ENCODE peak calls at places on chromosomes 1 and 21, in six cellular contexts. One of them, this sample, is unnamed.

GRCh38 chr1:7104053-7104738 is 318.9 kb downstream of the CAMTA1 start:
- DNase-seq in lower leg skin: no peak
- DNase-seq in A549: no peak
- DNase-seq in H54: no peak
- DNase-seq in stimulated activated CD4-positive, alpha-beta T cell treated with anti-CD3 and anti-CD28 coated beads, Interleukin-4, amount 100 ng/mL, for 24 hours: no peak
- DNase-seq in AG20443: no peak
- DNase-seq in this sample: no peak

GRCh38 chr1:22102746-22103145 is 40.2 kb downstream of the WNT4 start:
- DNase-seq in lower leg skin: no peak
- DNase-seq in A549: no peak
- DNase-seq in H54: no peak
- DNase-seq in stimulated activated CD4-positive, alpha-beta T cell treated with anti-CD3 and anti-CD28 coated beads, Interleukin-4, amount 100 ng/mL, for 24 hours: no peak
- DNase-seq in AG20443: no peak
- DNase-seq in this sample: no peak

GRCh38 chr1:10629091-10629815 is 154.5 kb downstream of the PEX14 start:
- DNase-seq in lower leg skin: no peak
- DNase-seq in A549: no peak
- DNase-seq in H54: no peak
- DNase-seq in stimulated activated CD4-positive, alpha-beta T cell treated with anti-CD3 and anti-CD28 coated beads, Interleukin-4, amount 100 ng/mL, for 24 hours: no peak
- DNase-seq in AG20443: no peak
- DNase-seq in this sample: no peak

GRCh38 chr1:27235827-27236226 is 1.4 kb downstream of the WDTC1 start:
- DNase-seq in lower leg skin: no peak
- DNase-seq in A549: no peak
- DNase-seq in H54: no peak
- DNase-seq in stimulated activated CD4-positive, alpha-beta T cell treated with anti-CD3 and anti-CD28 coated beads, Interleukin-4, amount 100 ng/mL, for 24 hours: no peak
- DNase-seq in AG20443: no peak
- DNase-seq in this sample: no peak

GRCh38 chr1:11967028-11967547 is 13.2 kb upstream of the MFN2 start:
- DNase-seq in lower leg skin: no peak
- DNase-seq in A549: peak
- DNase-seq in H54: peak
- DNase-seq in stimulated activated CD4-positive, alpha-beta T cell treated with anti-CD3 and anti-CD28 coated beads, Interleukin-4, amount 100 ng/mL, for 24 hours: no peak
- DNase-seq in AG20443: no peak
- DNase-seq in this sample: no peak

GRCh38 chr1:222583079-222583478 is 6.7 kb downstream of the TAF1A start:
- DNase-seq in lower leg skin: no peak
- DNase-seq in A549: no peak
- DNase-seq in H54: no peak
- DNase-seq in stimulated activated CD4-positive, alpha-beta T cell treated with anti-CD3 and anti-CD28 coated beads, Interleukin-4, amount 100 ng/mL, for 24 hours: no peak
- DNase-seq in AG20443: no peak
- DNase-seq in this sample: no peak

GRCh38 chr1:216306830-216307229 is 116.4 kb downstream of the USH2A start:
- DNase-seq in lower leg skin: no peak
- DNase-seq in A549: no peak
- DNase-seq in H54: no peak
- DNase-seq in stimulated activated CD4-positive, alpha-beta T cell treated with anti-CD3 and anti-CD28 coated beads, Interleukin-4, amount 100 ng/mL, for 24 hours: no peak
- DNase-seq in AG20443: no peak
- DNase-seq in this sample: no peak

GRCh38 chr1:153122831-153123421 is 9.6 kb upstream of the SPRR2F start:
- DNase-seq in lower leg skin: peak
- DNase-seq in A549: no peak
- DNase-seq in H54: no peak
- DNase-seq in stimulated activated CD4-positive, alpha-beta T cell treated with anti-CD3 and anti-CD28 coated beads, Interleukin-4, amount 100 ng/mL, for 24 hours: no peak
- DNase-seq in AG20443: no peak
- DNase-seq in this sample: no peak

GRCh38 chr1:178066904-178067531 is 26.9 kb upstream of the RASAL2 start:
- DNase-seq in lower leg skin: no peak
- DNase-seq in A549: no peak
- DNase-seq in H54: no peak
- DNase-seq in stimulated activated CD4-positive, alpha-beta T cell treated with anti-CD3 and anti-CD28 coated beads, Interleukin-4, amount 100 ng/mL, for 24 hours: no peak
- DNase-seq in AG20443: no peak
- DNase-seq in this sample: no peak

GRCh38 chr1:162029205-162029604 is 5.5 kb upstream of the OLFML2B start:
- DNase-seq in lower leg skin: no peak
- DNase-seq in A549: no peak
- DNase-seq in H54: no peak
- DNase-seq in stimulated activated CD4-positive, alpha-beta T cell treated with anti-CD3 and anti-CD28 coated beads, Interleukin-4, amount 100 ng/mL, for 24 hours: no peak
- DNase-seq in AG20443: no peak
- DNase-seq in this sample: no peak

GRCh38 chr21:42056996-42057689 is 14.0 kb upstream of the UMODL1 start:
- DNase-seq in lower leg skin: no peak
- DNase-seq in A549: no peak
- DNase-seq in H54: no peak
- DNase-seq in stimulated activated CD4-positive, alpha-beta T cell treated with anti-CD3 and anti-CD28 coated beads, Interleukin-4, amount 100 ng/mL, for 24 hours: no peak
- DNase-seq in AG20443: peak
- DNase-seq in this sample: no peak

GRCh38 chr1:202046227-202046626 is 35.8 kb downstream of the ELF3 start:
- DNase-seq in lower leg skin: peak
- DNase-seq in A549: no peak
- DNase-seq in H54: no peak
- DNase-seq in stimulated activated CD4-positive, alpha-beta T cell treated with anti-CD3 and anti-CD28 coated beads, Interleukin-4, amount 100 ng/mL, for 24 hours: no peak
- DNase-seq in AG20443: no peak
- DNase-seq in this sample: peak

GRCh38 chr1:15146971-15147376 is 6.6 kb upstream of the TMEM51 start:
- DNase-seq in lower leg skin: no peak
- DNase-seq in A549: no peak
- DNase-seq in H54: no peak
- DNase-seq in stimulated activated CD4-positive, alpha-beta T cell treated with anti-CD3 and anti-CD28 coated beads, Interleukin-4, amount 100 ng/mL, for 24 hours: no peak
- DNase-seq in AG20443: no peak
- DNase-seq in this sample: no peak

GRCh38 chr21:34724857-34725195 is 56.0 kb downstream of the CLIC6 start:
- DNase-seq in lower leg skin: no peak
- DNase-seq in A549: no peak
- DNase-seq in H54: no peak
- DNase-seq in stimulated activated CD4-positive, alpha-beta T cell treated with anti-CD3 and anti-CD28 coated beads, Interleukin-4, amount 100 ng/mL, for 24 hours: no peak
- DNase-seq in AG20443: peak
- DNase-seq in this sample: no peak

GRCh38 chr1:41240806-41241747 is 1.0 kb downstream of the SCMH1 start:
- DNase-seq in lower leg skin: peak
- DNase-seq in A549: peak
- DNase-seq in H54: peak
- DNase-seq in stimulated activated CD4-positive, alpha-beta T cell treated with anti-CD3 and anti-CD28 coated beads, Interleukin-4, amount 100 ng/mL, for 24 hours: peak
- DNase-seq in AG20443: peak
- DNase-seq in this sample: peak

GRCh38 chr21:15422761-15423160 is 307.0 kb upstream of the USP25 start:
- DNase-seq in lower leg skin: no peak
- DNase-seq in A549: no peak
- DNase-seq in H54: no peak
- DNase-seq in stimulated activated CD4-positive, alpha-beta T cell treated with anti-CD3 and anti-CD28 coated beads, Interleukin-4, amount 100 ng/mL, for 24 hours: peak
- DNase-seq in AG20443: no peak
- DNase-seq in this sample: no peak

GRCh38 chr1:150881331-150882070 is 5.1 kb upstream of the ARNT start:
- DNase-seq in lower leg skin: peak
- DNase-seq in A549: no peak
- DNase-seq in H54: no peak
- DNase-seq in stimulated activated CD4-positive, alpha-beta T cell treated with anti-CD3 and anti-CD28 coated beads, Interleukin-4, amount 100 ng/mL, for 24 hours: no peak
- DNase-seq in AG20443: peak
- DNase-seq in this sample: no peak

GRCh38 chr1:186178426-186179043 is 196.5 kb downstream of the TPR start:
- DNase-seq in lower leg skin: no peak
- DNase-seq in A549: no peak
- DNase-seq in H54: no peak
- DNase-seq in stimulated activated CD4-positive, alpha-beta T cell treated with anti-CD3 and anti-CD28 coated beads, Interleukin-4, amount 100 ng/mL, for 24 hours: no peak
- DNase-seq in AG20443: no peak
- DNase-seq in this sample: no peak

GRCh38 chr1:183303901-183304300 is 114.3 kb downstream of the NMNAT2 start:
- DNase-seq in lower leg skin: no peak
- DNase-seq in A549: no peak
- DNase-seq in H54: no peak
- DNase-seq in stimulated activated CD4-positive, alpha-beta T cell treated with anti-CD3 and anti-CD28 coated beads, Interleukin-4, amount 100 ng/mL, for 24 hours: no peak
- DNase-seq in AG20443: no peak
- DNase-seq in this sample: no peak

GRCh38 chr21:10466200-10466599 is 55.2 kb upstream of the TPTE start:
- DNase-seq in lower leg skin: no peak
- DNase-seq in A549: no peak
- DNase-seq in H54: no peak
- DNase-seq in stimulated activated CD4-positive, alpha-beta T cell treated with anti-CD3 and anti-CD28 coated beads, Interleukin-4, amount 100 ng/mL, for 24 hours: no peak
- DNase-seq in AG20443: no peak
- DNase-seq in this sample: no peak

GRCh38 chr21:13854638-13855037 is 245.1 kb downstream of the POTED start:
- DNase-seq in lower leg skin: no peak
- DNase-seq in A549: no peak
- DNase-seq in H54: no peak
- DNase-seq in stimulated activated CD4-positive, alpha-beta T cell treated with anti-CD3 and anti-CD28 coated beads, Interleukin-4, amount 100 ng/mL, for 24 hours: no peak
- DNase-seq in AG20443: no peak
- DNase-seq in this sample: no peak

GRCh38 chr1:187476671-187477070 is 647.9 kb downstream of the PLA2G4A start:
- DNase-seq in lower leg skin: no peak
- DNase-seq in A549: no peak
- DNase-seq in H54: no peak
- DNase-seq in stimulated activated CD4-positive, alpha-beta T cell treated with anti-CD3 and anti-CD28 coated beads, Interleukin-4, amount 100 ng/mL, for 24 hours: no peak
- DNase-seq in AG20443: no peak
- DNase-seq in this sample: no peak

GRCh38 chr1:112251766-112252506 is 144.1 kb upstream of the CTTNBP2NL start:
- DNase-seq in lower leg skin: no peak
- DNase-seq in A549: peak
- DNase-seq in H54: peak
- DNase-seq in stimulated activated CD4-positive, alpha-beta T cell treated with anti-CD3 and anti-CD28 coated beads, Interleukin-4, amount 100 ng/mL, for 24 hours: no peak
- DNase-seq in AG20443: peak
- DNase-seq in this sample: no peak

GRCh38 chr1:145898756-145899155 is 11.1 kb downstream of the ITGA10 start:
- DNase-seq in lower leg skin: no peak
- DNase-seq in A549: no peak
- DNase-seq in H54: no peak
- DNase-seq in stimulated activated CD4-positive, alpha-beta T cell treated with anti-CD3 and anti-CD28 coated beads, Interleukin-4, amount 100 ng/mL, for 24 hours: no peak
- DNase-seq in AG20443: no peak
- DNase-seq in this sample: no peak

GRCh38 chr1:117392776-117393175 is 25.5 kb downstream of the MAN1A2 start:
- DNase-seq in lower leg skin: no peak
- DNase-seq in A549: no peak
- DNase-seq in H54: no peak
- DNase-seq in stimulated activated CD4-positive, alpha-beta T cell treated with anti-CD3 and anti-CD28 coated beads, Interleukin-4, amount 100 ng/mL, for 24 hours: no peak
- DNase-seq in AG20443: peak
- DNase-seq in this sample: no peak

GRCh38 chr1:22334860-22335550 is 116.6 kb upstream of the ZBTB40 start:
- DNase-seq in lower leg skin: no peak
- DNase-seq in A549: no peak
- DNase-seq in H54: no peak
- DNase-seq in stimulated activated CD4-positive, alpha-beta T cell treated with anti-CD3 and anti-CD28 coated beads, Interleukin-4, amount 100 ng/mL, for 24 hours: no peak
- DNase-seq in AG20443: no peak
- DNase-seq in this sample: no peak

GRCh38 chr1:230215049-230215448 is 148.0 kb downstream of the GALNT2 start:
- DNase-seq in lower leg skin: no peak
- DNase-seq in A549: no peak
- DNase-seq in H54: no peak
- DNase-seq in stimulated activated CD4-positive, alpha-beta T cell treated with anti-CD3 and anti-CD28 coated beads, Interleukin-4, amount 100 ng/mL, for 24 hours: no peak
- DNase-seq in AG20443: peak
- DNase-seq in this sample: no peak

GRCh38 chr1:246265481-246265880 is 241.6 kb downstream of the SMYD3 start:
- DNase-seq in lower leg skin: no peak
- DNase-seq in A549: no peak
- DNase-seq in H54: no peak
- DNase-seq in stimulated activated CD4-positive, alpha-beta T cell treated with anti-CD3 and anti-CD28 coated beads, Interleukin-4, amount 100 ng/mL, for 24 hours: no peak
- DNase-seq in AG20443: no peak
- DNase-seq in this sample: no peak

GRCh38 chr1:145849356-145850165 is 4.1 kb downstream of the NUDT17 start:
- DNase-seq in lower leg skin: no peak
- DNase-seq in A549: no peak
- DNase-seq in H54: peak
- DNase-seq in stimulated activated CD4-positive, alpha-beta T cell treated with anti-CD3 and anti-CD28 coated beads, Interleukin-4, amount 100 ng/mL, for 24 hours: no peak
- DNase-seq in AG20443: peak
- DNase-seq in this sample: no peak

GRCh38 chr1:14541348-14541747 is 57.1 kb upstream of the KAZN start:
- DNase-seq in lower leg skin: no peak
- DNase-seq in A549: no peak
- DNase-seq in H54: no peak
- DNase-seq in stimulated activated CD4-positive, alpha-beta T cell treated with anti-CD3 and anti-CD28 coated beads, Interleukin-4, amount 100 ng/mL, for 24 hours: no peak
- DNase-seq in AG20443: no peak
- DNase-seq in this sample: no peak

GRCh38 chr1:93328809-93329477 is 16.8 kb upstream of the DR1 start:
- DNase-seq in lower leg skin: no peak
- DNase-seq in A549: no peak
- DNase-seq in H54: no peak
- DNase-seq in stimulated activated CD4-positive, alpha-beta T cell treated with anti-CD3 and anti-CD28 coated beads, Interleukin-4, amount 100 ng/mL, for 24 hours: no peak
- DNase-seq in AG20443: peak
- DNase-seq in this sample: no peak

GRCh38 chr1:100090471-100090870 is 42.3 kb downstream of the SASS6 start:
- DNase-seq in lower leg skin: no peak
- DNase-seq in A549: no peak
- DNase-seq in H54: no peak
- DNase-seq in stimulated activated CD4-positive, alpha-beta T cell treated with anti-CD3 and anti-CD28 coated beads, Interleukin-4, amount 100 ng/mL, for 24 hours: no peak
- DNase-seq in AG20443: no peak
- DNase-seq in this sample: no peak

GRCh38 chr1:63124666-63125191 is 197.6 kb upstream of the FOXD3 start:
- DNase-seq in lower leg skin: no peak
- DNase-seq in A549: no peak
- DNase-seq in H54: no peak
- DNase-seq in stimulated activated CD4-positive, alpha-beta T cell treated with anti-CD3 and anti-CD28 coated beads, Interleukin-4, amount 100 ng/mL, for 24 hours: no peak
- DNase-seq in AG20443: peak
- DNase-seq in this sample: no peak

GRCh38 chr21:34803792-34804440 is 135.1 kb downstream of the CLIC6 start:
- DNase-seq in lower leg skin: no peak
- DNase-seq in A549: no peak
- DNase-seq in H54: no peak
- DNase-seq in stimulated activated CD4-positive, alpha-beta T cell treated with anti-CD3 and anti-CD28 coated beads, Interleukin-4, amount 100 ng/mL, for 24 hours: no peak
- DNase-seq in AG20443: no peak
- DNase-seq in this sample: no peak

GRCh38 chr1:198934901-198935301 is 296.1 kb downstream of the PTPRC start:
- DNase-seq in lower leg skin: no peak
- DNase-seq in A549: no peak
- DNase-seq in H54: no peak
- DNase-seq in stimulated activated CD4-positive, alpha-beta T cell treated with anti-CD3 and anti-CD28 coated beads, Interleukin-4, amount 100 ng/mL, for 24 hours: peak
- DNase-seq in AG20443: no peak
- DNase-seq in this sample: peak

This sample was measured in natural killer cell treated with Interleukin-12 subunit alpha and Interleukin-12 subunit beta and Interleukin-15 and Interleukin-18, amount 100 ng/mL, for 72 hours.